ENCODE peak calls at places on chromosome X, in eight cellular contexts. One of them, this sample, is unnamed.

GRCh38 chrX:78357342-78358055 is 30.1 kb upstream of the CYSLTR1 start:
- DNase-seq in Peyer's patch: no peak
- DNase-seq in GM12865: no peak
- DNase-seq in endothelial cell of umbilical vein: no peak
- DNase-seq in gastrocnemius medialis: no peak
- DNase-seq in cardiac muscle cell: no peak
- DNase-seq in astrocyte: no peak
- DNase-seq in lower lobe of right lung: no peak
- DNase-seq in this sample: peak; percentile 18

GRCh38 chrX:120144178-120144844 is 14.1 kb upstream of the RHOXF2 start:
- DNase-seq in astrocyte: no peak
- DNase-seq in Peyer's patch: no peak
- DNase-seq in lower lobe of right lung: no peak
- DNase-seq in GM12865: peak; percentile 9
- DNase-seq in cardiac muscle cell: no peak
- DNase-seq in endothelial cell of umbilical vein: no peak
- DNase-seq in gastrocnemius medialis: no peak
- DNase-seq in this sample: no peak

GRCh38 chrX:148940411-148940996 is 440.1 kb downstream of the AFF2 start:
- DNase-seq in gastrocnemius medialis: no peak
- DNase-seq in astrocyte: peak; percentile 35
- DNase-seq in cardiac muscle cell: no peak
- DNase-seq in Peyer's patch: no peak
- DNase-seq in GM12865: no peak
- DNase-seq in endothelial cell of umbilical vein: no peak
- DNase-seq in lower lobe of right lung: no peak
- DNase-seq in this sample: no peak

GRCh38 chrX:3728454-3728853 is 15.0 kb upstream of the PRKX start:
- DNase-seq in lower lobe of right lung: no peak
- DNase-seq in Peyer's patch: no peak
- DNase-seq in gastrocnemius medialis: no peak
- DNase-seq in GM12865: no peak
- DNase-seq in cardiac muscle cell: no peak
- DNase-seq in astrocyte: peak; percentile 34
- DNase-seq in endothelial cell of umbilical vein: no peak
- DNase-seq in this sample: no peak

GRCh38 chrX:40418413-40419195 is 162.2 kb upstream of the ATP6AP2 start:
- DNase-seq in cardiac muscle cell: no peak
- DNase-seq in endothelial cell of umbilical vein: no peak
- DNase-seq in gastrocnemius medialis: no peak
- DNase-seq in GM12865: peak; percentile 44
- DNase-seq in lower lobe of right lung: no peak
- DNase-seq in astrocyte: peak; percentile 19
- DNase-seq in Peyer's patch: no peak
- DNase-seq in this sample: peak; percentile 26

GRCh38 chrX:133232331-133232730 is 14.2 kb upstream of the TFDP3 start:
- DNase-seq in endothelial cell of umbilical vein: no peak
- DNase-seq in astrocyte: no peak
- DNase-seq in lower lobe of right lung: no peak
- DNase-seq in GM12865: no peak
- DNase-seq in gastrocnemius medialis: no peak
- DNase-seq in Peyer's patch: no peak
- DNase-seq in cardiac muscle cell: no peak
- DNase-seq in this sample: no peak

GRCh38 chrX:97402333-97402732 is 518.6 kb downstream of the RPA4 start:
- DNase-seq in GM12865: no peak
- DNase-seq in endothelial cell of umbilical vein: peak; percentile 3
- DNase-seq in cardiac muscle cell: no peak
- DNase-seq in Peyer's patch: no peak
- DNase-seq in gastrocnemius medialis: no peak
- DNase-seq in lower lobe of right lung: no peak
- DNase-seq in astrocyte: no peak
- DNase-seq in this sample: peak; percentile 19

GRCh38 chrX:103440621-103441020 is 64.3 kb downstream of the BEX3 start:
- DNase-seq in GM12865: no peak
- DNase-seq in endothelial cell of umbilical vein: no peak
- DNase-seq in Peyer's patch: no peak
- DNase-seq in lower lobe of right lung: no peak
- DNase-seq in astrocyte: peak; percentile 71
- DNase-seq in gastrocnemius medialis: no peak
- DNase-seq in cardiac muscle cell: no peak
- DNase-seq in this sample: no peak

GRCh38 chrX:80576815-80577533 is 156.7 kb downstream of the TENT5D start:
- DNase-seq in Peyer's patch: no peak
- DNase-seq in lower lobe of right lung: no peak
- DNase-seq in GM12865: no peak
- DNase-seq in gastrocnemius medialis: no peak
- DNase-seq in endothelial cell of umbilical vein: no peak
- DNase-seq in astrocyte: no peak
- DNase-seq in cardiac muscle cell: peak; percentile 13
- DNase-seq in this sample: no peak

GRCh38 chrX:23525531-23525930 is 141.8 kb upstream of the PRDX4 start:
- DNase-seq in Peyer's patch: no peak
- DNase-seq in lower lobe of right lung: no peak
- DNase-seq in GM12865: no peak
- DNase-seq in endothelial cell of umbilical vein: no peak
- DNase-seq in astrocyte: no peak
- DNase-seq in gastrocnemius medialis: no peak
- DNase-seq in cardiac muscle cell: no peak
- DNase-seq in this sample: no peak

GRCh38 chrX:10900585-10901289 is 210.4 kb upstream of the HCCS start:
- DNase-seq in cardiac muscle cell: no peak
- DNase-seq in gastrocnemius medialis: no peak
- DNase-seq in lower lobe of right lung: no peak
- DNase-seq in endothelial cell of umbilical vein: no peak
- DNase-seq in Peyer's patch: no peak
- DNase-seq in GM12865: no peak
- DNase-seq in astrocyte: peak; percentile 72
- DNase-seq in this sample: peak; percentile 76

GRCh38 chrX:137479394-137479793 is 86.5 kb upstream of the ZIC3 start:
- DNase-seq in GM12865: no peak
- DNase-seq in Peyer's patch: no peak
- DNase-seq in astrocyte: no peak
- DNase-seq in gastrocnemius medialis: no peak
- DNase-seq in cardiac muscle cell: peak; percentile 34
- DNase-seq in endothelial cell of umbilical vein: no peak
- DNase-seq in lower lobe of right lung: no peak
- DNase-seq in this sample: no peak

GRCh38 chrX:15127010-15127409 is 142.9 kb downstream of the ASB9 start:
- DNase-seq in lower lobe of right lung: no peak
- DNase-seq in cardiac muscle cell: no peak
- DNase-seq in GM12865: no peak
- DNase-seq in endothelial cell of umbilical vein: no peak
- DNase-seq in Peyer's patch: no peak
- DNase-seq in gastrocnemius medialis: no peak
- DNase-seq in astrocyte: no peak
- DNase-seq in this sample: no peak
- TF ChIP-seq CTCF in lower lobe of right lung: no peak
- TF ChIP-seq CTCF in cardiac muscle cell: no peak
- TF ChIP-seq CTCF in GM12865: no peak
- TF ChIP-seq CTCF in endothelial cell of umbilical vein: no peak
- TF ChIP-seq CTCF in Peyer's patch: no peak
- TF ChIP-seq CTCF in gastrocnemius medialis: no peak
- TF ChIP-seq CTCF in astrocyte: no peak
- TF ChIP-seq CTCF in this sample: no peak

DNA sequence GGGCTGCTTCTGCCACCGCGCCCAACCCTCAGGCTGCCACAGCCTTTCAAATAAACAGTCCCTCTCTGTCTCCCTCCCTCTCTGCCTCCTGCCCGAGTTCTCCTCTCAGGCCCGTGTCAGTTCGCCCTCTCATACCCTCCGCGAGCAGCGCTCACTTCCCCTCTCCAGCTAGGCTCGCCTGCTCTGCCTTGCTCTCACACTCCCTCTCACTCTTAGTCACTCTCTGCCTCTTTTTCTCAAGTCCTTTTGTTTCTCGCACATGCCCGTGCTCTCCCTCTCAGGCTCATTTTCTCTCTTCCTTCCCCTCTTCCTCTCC is 3.2 kb downstream of the EFNB1 start:
- DNase-seq in GM12865: peak; percentile 64
- DNase-seq in astrocyte: peak; percentile 73
- DNase-seq in endothelial cell of umbilical vein: peak; percentile 70
- DNase-seq in gastrocnemius medialis: no peak
- DNase-seq in lower lobe of right lung: peak; percentile 58
- DNase-seq in Peyer's patch: peak; percentile 64
- DNase-seq in cardiac muscle cell: peak; percentile 53
- DNase-seq in this sample: no peak
- H3K4me3 ChIP-seq in GM12865: no peak overlapping the region
- H3K4me3 ChIP-seq in astrocyte: peak overlapping the region; percentile 46
- H3K4me3 ChIP-seq in endothelial cell of umbilical vein: no peak overlapping the region
- H3K4me3 ChIP-seq in gastrocnemius medialis: peak overlapping the region; percentile 29
- H3K4me3 ChIP-seq in lower lobe of right lung: peak overlapping the region; percentile 75
- H3K4me3 ChIP-seq in Peyer's patch: peak overlapping the region; percentile 67
- H3K4me3 ChIP-seq in cardiac muscle cell: peak overlapping the region; percentile 88
- H3K4me3 ChIP-seq in this sample: no peak overlapping the region

GRCh38 chrX:16658284-16658683 is 8.3 kb downstream of the S100G start:
- DNase-seq in lower lobe of right lung: no peak
- DNase-seq in endothelial cell of umbilical vein: peak; percentile 48
- DNase-seq in GM12865: no peak
- DNase-seq in gastrocnemius medialis: no peak
- DNase-seq in Peyer's patch: no peak
- DNase-seq in cardiac muscle cell: no peak
- DNase-seq in astrocyte: peak; percentile 54
- DNase-seq in this sample: no peak

GRCh38 chrX:16661495-16661894 is 11.5 kb downstream of the S100G start:
- DNase-seq in Peyer's patch: no peak
- DNase-seq in GM12865: no peak
- DNase-seq in cardiac muscle cell: no peak
- DNase-seq in lower lobe of right lung: no peak
- DNase-seq in gastrocnemius medialis: no peak
- DNase-seq in astrocyte: no peak
- DNase-seq in endothelial cell of umbilical vein: no peak
- DNase-seq in this sample: no peak

GRCh38 chrX:16662402-16662801 is 12.4 kb downstream of the S100G start:
- DNase-seq in gastrocnemius medialis: no peak
- DNase-seq in astrocyte: no peak
- DNase-seq in GM12865: no peak
- DNase-seq in Peyer's patch: no peak
- DNase-seq in endothelial cell of umbilical vein: no peak
- DNase-seq in cardiac muscle cell: no peak
- DNase-seq in lower lobe of right lung: no peak
- DNase-seq in this sample: peak; percentile 75

GRCh38 chrX:16664059-16664458 is 14.1 kb downstream of the S100G start:
- DNase-seq in cardiac muscle cell: no peak
- DNase-seq in lower lobe of right lung: no peak
- DNase-seq in gastrocnemius medialis: no peak
- DNase-seq in endothelial cell of umbilical vein: no peak
- DNase-seq in Peyer's patch: no peak
- DNase-seq in astrocyte: peak; percentile 19
- DNase-seq in GM12865: no peak
- DNase-seq in this sample: no peak

DNA sequence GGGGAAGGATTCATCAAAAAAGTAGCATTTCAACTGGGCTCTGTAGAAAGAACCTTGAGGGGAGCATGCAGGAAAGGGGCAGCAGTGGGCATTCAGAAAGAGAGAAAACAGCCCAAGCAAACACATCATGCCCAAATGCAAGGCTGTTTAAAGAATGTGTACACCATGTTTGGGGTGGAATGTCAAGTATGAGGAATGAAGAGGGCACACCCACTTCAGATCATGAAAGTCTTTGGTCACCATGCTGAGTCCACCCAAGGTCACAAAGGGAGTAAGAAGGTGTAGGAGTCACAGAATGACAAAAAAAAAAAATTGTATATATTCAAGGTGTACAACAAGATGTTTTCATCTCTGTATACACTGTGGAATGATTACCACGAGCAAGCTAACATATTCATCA is 9.4 kb downstream of the S100G start:
- DNase-seq in endothelial cell of umbilical vein: no peak
- DNase-seq in Peyer's patch: no peak
- DNase-seq in GM12865: no peak
- DNase-seq in cardiac muscle cell: no peak
- DNase-seq in lower lobe of right lung: no peak
- DNase-seq in gastrocnemius medialis: no peak
- DNase-seq in astrocyte: no peak
- DNase-seq in this sample: no peak
- TF ChIP-seq CTCF in endothelial cell of umbilical vein: no peak
- TF ChIP-seq CTCF in Peyer's patch: no peak
- TF ChIP-seq CTCF in GM12865: no peak
- TF ChIP-seq CTCF in cardiac muscle cell: no peak
- TF ChIP-seq CTCF in lower lobe of right lung: no peak
- TF ChIP-seq CTCF in gastrocnemius medialis: no peak
- TF ChIP-seq CTCF in astrocyte: no peak
- TF ChIP-seq CTCF in this sample: no peak

GRCh38 chrX:38563006-38563405 is 1.7 kb downstream of the TSPAN7 start:
- DNase-seq in astrocyte: no peak
- DNase-seq in endothelial cell of umbilical vein: no peak
- DNase-seq in gastrocnemius medialis: no peak
- DNase-seq in Peyer's patch: no peak
- DNase-seq in GM12865: no peak
- DNase-seq in lower lobe of right lung: no peak
- DNase-seq in cardiac muscle cell: no peak
- DNase-seq in this sample: peak; percentile 13
- H3K4me3 ChIP-seq in astrocyte: no peak overlapping the region
- H3K4me3 ChIP-seq in endothelial cell of umbilical vein: no peak overlapping the region
- H3K4me3 ChIP-seq in gastrocnemius medialis: peak overlapping the region; percentile 70
- H3K4me3 ChIP-seq in Peyer's patch: no peak overlapping the region
- H3K4me3 ChIP-seq in GM12865: no peak overlapping the region
- H3K4me3 ChIP-seq in lower lobe of right lung: peak overlapping the region; percentile 60
- H3K4me3 ChIP-seq in cardiac muscle cell: no peak overlapping the region
- H3K4me3 ChIP-seq in this sample: no peak overlapping the region

This sample was measured in LNCaP clone FGC.